ENCODE peak calls at places on chromosome 18, in ten cellular contexts. A is coronary artery, C is brain microvascular endothelial cell, V is cardiac muscle cell, O is MM.1S, W is thoracic aorta, B is psoas muscle, M is GM23338, Z is PC-9, L is A673. S is an unnamed sample.

GRCh38 chr18:48834421-48835011 is 116.2 kb downstream of the SMAD7 start:
- DNase-seq in L (peak), B (peak), A (peak), W (peak), O (peak), C (peak), Z (peak), V (peak), M (no peak), S (peak)

GRCh38 chr18:50654658-50655550 is 95.0 kb downstream of the MAPK4 start:
- DNase-seq in M (no peak), A (no peak), V (peak), C (no peak), W (no peak), L (no peak), O (no peak), B (no peak), Z (no peak), S (no peak)

GRCh38 chr18:30334781-30335180 is 707.8 kb downstream of the DSC3 start:
- DNase-seq in A (no peak), B (no peak), W (no peak), C (no peak), L (no peak), Z (no peak), O (no peak), M (no peak), V (no peak), S (no peak)

GRCh38 chr18:44036500-44036899 is 644.2 kb upstream of the SETBP1 start:
- DNase-seq in M (no peak), Z (no peak), L (peak), O (no peak), B (no peak), W (no peak), A (no peak), C (no peak), V (peak), S (no peak)

GRCh38 chr18:50410894-50411293 is 36.0 kb downstream of the SKA1 start:
- DNase-seq in M (no peak), V (peak), C (peak), Z (no peak), A (no peak), O (no peak), L (no peak), W (no peak), B (no peak), S (no peak)

GRCh38 chr18:79695269-79695668 is 15.7 kb downstream of the CTDP1 start:
- DNase-seq in W (no peak), M (no peak), O (no peak), V (no peak), B (no peak), A (no peak), Z (no peak), L (no peak), C (peak), S (no peak)

GRCh38 chr18:48405108-48405507 is 4.1 kb downstream of the ZBTB7C start:
- DNase-seq in M (no peak), A (no peak), L (no peak), W (no peak), Z (peak), O (no peak), C (no peak), V (peak), B (no peak), S (no peak)

GRCh38 chr18:56709463-56709862 is 58.3 kb downstream of the WDR7 start:
- DNase-seq in Z (peak), W (no peak), M (peak), B (no peak), A (no peak), C (peak), L (peak), O (peak), V (peak), S (no peak)

GRCh38 chr18:28167835-28168349 is 9.0 kb downstream of the CDH2 start:
- DNase-seq in Z (no peak), V (no peak), L (no peak), B (no peak), C (no peak), A (no peak), M (no peak), W (no peak), O (no peak), S (no peak)

GRCh38 chr18:12361770-12362378 is 15.2 kb downstream of the AFG3L2 start:
- DNase-seq in Z (no peak), M (no peak), W (no peak), A (no peak), B (peak), C (peak), V (peak), O (no peak), L (no peak), S (no peak)

GRCh38 chr18:50356036-50356945 is 18.6 kb upstream of the SKA1 start:
- DNase-seq in L (no peak), O (no peak), V (peak), Z (no peak), M (peak), C (peak), W (no peak), B (no peak), A (no peak), S (no peak)

GRCh38 chr18:79746730-79747129 is 51.0 kb upstream of the KCNG2 start:
- DNase-seq in B (no peak), Z (no peak), A (no peak), M (no peak), O (no peak), V (no peak), L (no peak), W (no peak), C (no peak), S (no peak)

GRCh38 chr18:6054443-6054842 is 159.1 kb upstream of the TMEM200C start:
- DNase-seq in M (no peak), L (no peak), O (no peak), C (no peak), V (no peak), W (no peak), B (no peak), Z (no peak), A (no peak), S (no peak)

GRCh38 chr18:42373584-42373983 is 418.6 kb downstream of the PIK3C3 start:
- DNase-seq in L (peak), Z (no peak), B (no peak), C (no peak), V (no peak), O (no peak), W (no peak), M (no peak), A (no peak), S (no peak)
- H3K27ac ChIP-seq in L (no peak), Z (no peak), B (no peak), C (no peak), V (no peak), O (no peak), W (no peak), M (no peak), A (no peak), S (no peak)

GRCh38 chr18:46596119-46596518 is 60.9 kb downstream of the LOXHD1 start:
- DNase-seq in M (no peak), C (no peak), L (peak), O (peak), A (no peak), Z (no peak), B (no peak), W (no peak), V (no peak), S (no peak)

DNA sequence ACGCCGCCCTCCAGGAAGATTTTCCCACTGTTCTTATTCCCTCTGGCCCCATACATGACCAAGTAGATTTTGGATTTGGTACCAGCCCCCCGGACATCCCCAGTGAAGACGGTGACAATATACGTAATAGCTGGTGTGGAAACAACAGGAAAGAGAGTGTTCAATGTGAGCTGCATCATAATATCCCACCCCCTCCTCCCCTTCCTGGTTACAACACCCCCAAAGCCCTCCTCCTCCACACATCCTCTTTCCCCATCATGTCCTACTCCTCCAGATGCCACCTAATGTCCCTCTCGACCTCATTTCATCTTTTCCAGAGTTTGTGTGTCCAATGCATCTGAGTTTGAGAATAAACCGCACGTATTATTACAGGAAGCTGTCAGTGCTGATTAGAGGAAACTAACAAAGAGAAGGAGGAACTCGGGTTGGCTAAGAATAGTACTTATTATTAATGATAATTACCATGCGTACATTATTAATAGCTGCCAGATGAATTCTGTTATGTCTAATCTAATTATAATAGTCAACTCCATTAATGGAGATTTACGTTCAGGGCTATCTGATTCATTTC is 55.6 kb downstream of the LOXHD1 start:
- DNase-seq in A (no peak), W (no peak), B (no peak), M (no peak), L (peak), Z (no peak), O (no peak), V (no peak), C (no peak), S (no peak)
- H3K4me3 ChIP-seq in A (no peak), W (peak), B (no peak), M (no peak), L (peak), Z (no peak), O (no peak), V (no peak), C (no peak), S (no peak)

DNA sequence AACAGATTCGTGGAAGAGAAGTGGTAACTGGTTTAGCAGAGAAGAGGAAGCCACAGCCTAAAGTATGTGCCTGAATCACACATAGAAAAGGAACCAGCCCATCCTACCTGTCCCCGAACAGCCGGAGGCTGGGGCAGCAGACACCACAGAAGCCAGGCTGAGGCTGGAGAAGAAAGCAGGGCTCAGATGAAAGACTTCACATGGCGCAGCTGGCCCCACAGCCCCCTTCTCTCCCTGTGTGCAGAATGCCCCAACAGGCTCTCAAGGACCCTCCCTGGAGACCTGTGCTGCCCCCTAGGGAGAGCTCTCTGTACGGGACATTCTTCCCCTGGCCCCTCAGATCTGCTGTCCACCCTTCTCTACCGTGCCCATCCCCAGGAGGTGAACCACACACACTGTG is 83.5 kb upstream of the RAB12 start:
- DNase-seq in B (no peak), W (no peak), A (no peak), Z (no peak), M (peak), V (no peak), L (no peak), C (no peak), O (no peak), S (no peak)
- TF ChIP-seq CTCF in B (no peak), W (no peak), A (no peak), Z (no peak), M (peak), V (peak), L (peak), C (peak), O (no peak), S (no peak)

GRCh38 chr18:35971661-35972196 is 750 bp upstream of the RMP24 start:
- DNase-seq in O (no peak), B (no peak), C (peak), W (no peak), V (no peak), Z (no peak), M (no peak), A (no peak), L (no peak), S (no peak)

GRCh38 chr18:35972197-35973000 is at the start of gene RMP24:
- DNase-seq in V (peak), Z (peak), A (peak), L (peak), B (peak), W (peak), M (peak), C (peak), O (peak), S (peak)

GRCh38 chr18:35973650-35974049 is 1.2 kb downstream of the RMP24 start:
- DNase-seq in B (no peak), V (no peak), A (no peak), M (no peak), O (no peak), C (no peak), L (no peak), W (no peak), Z (no peak), S (no peak)

GRCh38 chr18:35969676-35970075 is 2.8 kb upstream of the RMP24 start:
- DNase-seq in Z (no peak), C (no peak), W (no peak), M (no peak), B (no peak), O (no peak), V (no peak), L (no peak), A (no peak), S (no peak)

GRCh38 chr18:35974181-35974580 is 1.7 kb downstream of the RMP24 start:
- DNase-seq in O (no peak), M (no peak), W (no peak), B (no peak), L (no peak), V (no peak), C (no peak), Z (no peak), A (no peak), S (no peak)
- H3K27ac ChIP-seq in O (no peak), M (no peak), W (no peak), B (no peak), L (no peak), V (no peak), C (no peak), Z (no peak), A (no peak), S (no peak)

GRCh38 chr18:58540381-58540943 is 88.4 kb downstream of the ALPK2 start:
- DNase-seq in M (no peak), W (no peak), V (no peak), L (no peak), Z (no peak), B (no peak), A (no peak), C (no peak), O (no peak), S (no peak)

GRCh38 chr18:58542426-58543159 is 86.3 kb downstream of the ALPK2 start:
- DNase-seq in W (no peak), O (no peak), A (no peak), C (no peak), M (no peak), L (no peak), V (no peak), Z (no peak), B (no peak), S (no peak)

GRCh38 chr18:58541137-58541788 is 87.6 kb downstream of the ALPK2 start:
- DNase-seq in A (no peak), L (peak), C (peak), O (peak), V (peak), B (no peak), Z (no peak), M (peak), W (no peak), S (no peak)

GRCh38 chr18:58539659-58540380 is 89.1 kb downstream of the ALPK2 start:
- DNase-seq in W (no peak), B (no peak), M (no peak), C (no peak), A (no peak), Z (no peak), L (no peak), V (no peak), O (no peak), S (no peak)

DNA sequence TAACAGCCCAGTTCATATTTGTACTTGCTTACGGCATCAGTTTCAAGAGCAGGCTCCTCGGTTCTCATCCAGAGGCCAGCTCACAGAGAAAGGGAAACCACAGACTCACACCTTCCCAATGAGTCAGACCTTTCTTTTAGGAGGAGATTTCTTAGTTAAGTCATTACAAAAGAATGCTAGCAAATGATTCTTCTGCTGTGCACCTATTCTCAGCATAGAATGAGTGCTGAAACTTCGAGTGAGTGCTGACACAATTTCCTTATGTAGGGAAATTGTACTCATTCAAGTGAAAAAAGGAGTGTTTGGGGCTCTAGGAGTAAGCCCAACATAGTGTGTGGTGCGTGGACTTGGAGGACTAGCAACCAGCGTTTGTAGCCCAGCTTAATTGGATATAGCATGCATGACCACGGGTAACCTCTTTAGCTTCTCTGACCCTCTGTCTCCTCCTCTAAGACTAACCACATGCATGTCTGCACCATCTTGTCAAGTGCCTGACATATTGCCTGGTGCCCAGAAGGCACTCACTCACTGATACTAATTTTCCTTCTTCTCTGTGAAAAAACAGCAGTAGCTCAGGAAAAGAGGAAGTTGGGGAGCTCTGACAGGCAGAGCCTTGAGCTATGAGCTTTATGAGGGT is 87.0 kb downstream of the ALPK2 start:
- DNase-seq in Z (peak), C (peak), O (peak), B (no peak), A (no peak), V (peak), W (no peak), L (no peak), M (no peak), S (no peak)
- H3K4me3 ChIP-seq in Z (no peak), C (no peak), O (peak), B (no peak), A (no peak), V (no peak), W (no peak), L (no peak), M (no peak), S (no peak)

GRCh38 chr18:55577812-55578539 is 10.0 kb downstream of the TCF4 start:
- DNase-seq in O (no peak), Z (no peak), V (no peak), W (no peak), M (peak), L (peak), B (no peak), A (no peak), C (no peak), S (no peak)
- TF ChIP-seq CTCF in O (no peak), Z (no peak), V (no peak), W (no peak), M (peak), L (no peak), B (peak), A (no peak), C (peak), S (no peak)

GRCh38 chr18:77071711-77072292 is 60.8 kb downstream of the MBP start:
- DNase-seq in B (no peak), V (peak), C (peak), L (no peak), A (no peak), Z (peak), M (no peak), W (peak), O (no peak), S (no peak)

GRCh38 chr18:77074431-77074830 is 58.2 kb downstream of the MBP start:
- DNase-seq in W (no peak), A (no peak), V (no peak), Z (no peak), L (no peak), C (no peak), M (no peak), B (no peak), O (no peak), S (peak)

GRCh38 chr18:77072566-77072965 is 60.0 kb downstream of the MBP start:
- DNase-seq in Z (no peak), V (no peak), O (no peak), M (no peak), A (no peak), C (no peak), L (no peak), W (no peak), B (no peak), S (peak)

GRCh38 chr18:77071061-77071460 is 61.5 kb downstream of the MBP start:
- DNase-seq in A (no peak), O (no peak), C (no peak), V (no peak), Z (no peak), W (no peak), L (no peak), M (no peak), B (no peak), S (no peak)

GRCh38 chr18:77073336-77074093 is 59.1 kb downstream of the MBP start:
- DNase-seq in M (no peak), V (no peak), Z (no peak), B (no peak), C (no peak), O (no peak), A (no peak), W (no peak), L (no peak), S (peak)
- H3K27ac ChIP-seq in M (no peak), V (no peak), Z (peak), B (peak), C (peak), O (no peak), A (peak), W (no peak), L (no peak), S (peak)

S was measured in ascending aorta.